ENCODE peak calls at places on chromosomes 5 and 9, in six cellular contexts. Q is M059J; C is GM04504; P is effector memory CD8-positive, alpha-beta T cell; R is adipocyte; Z is hepatic stellate cell. X is an unnamed sample.

GRCh38 chr9:38067892-38068615 is 973 bp downstream of the SHB start:
- DNase-seq in R (peak), C (no peak), Q (no peak), Z (no peak), P (no peak), X (no peak)

GRCh38 chr5:96687812-96688453 is 25.8 kb downstream of the CAST start:
- DNase-seq in C (no peak), P (no peak), Q (peak), Z (peak), R (peak), X (peak)

GRCh38 chr5:41511241-41511640 is 840 bp upstream of the PLCXD3 start:
- DNase-seq in C (no peak), R (no peak), Q (no peak), P (no peak), Z (no peak), X (no peak)

GRCh38 chr5:9094582-9094981 is 451.3 kb downstream of the SEMA5A start:
- DNase-seq in Z (no peak), P (no peak), C (peak), R (peak), Q (no peak), X (peak)

GRCh38 chr5:68886814-68887213 is 207.0 kb upstream of the SLC30A5 start:
- DNase-seq in Q (no peak), Z (no peak), R (no peak), C (no peak), P (no peak), X (no peak)

GRCh38 chr9:113963914-113964739 is 88.0 kb downstream of the ZNF618 start:
- DNase-seq in Z (no peak), C (no peak), R (no peak), P (no peak), Q (no peak), X (no peak)

GRCh38 chr9:137817236-137818200 is 60.1 kb upstream of the CACNA1B start:
- DNase-seq in Z (no peak), R (no peak), Q (no peak), P (no peak), C (no peak), X (no peak)

GRCh38 chr9:112380102-112380581 is at the start of gene HSDL2:
- DNase-seq in C (peak), Z (peak), Q (peak), P (no peak), R (peak), X (peak)

GRCh38 chr5:55226934-55227737 is at the start of gene MCIDAS:
- DNase-seq in Z (no peak), R (peak), C (no peak), Q (peak), P (no peak), X (peak)

GRCh38 chr5:181173027-181173419 is 25.6 kb downstream of the OR2V2 start:
- DNase-seq in P (no peak), R (no peak), Z (no peak), C (no peak), Q (no peak), X (peak)

GRCh38 chr9:33166263-33167083 is 663 bp downstream of the B4GALT1 start:
- DNase-seq in R (peak), Z (peak), Q (no peak), P (peak), C (no peak), X (peak)

GRCh38 chr9:74078647-74079046 is 418.5 kb upstream of the RORB start:
- DNase-seq in Z (no peak), C (no peak), P (no peak), R (peak), Q (peak), X (peak)

GRCh38 chr5:176187276-176188062 is 50.8 kb upstream of the SIMC1 start:
- DNase-seq in R (no peak), Q (no peak), P (no peak), Z (no peak), C (no peak), X (no peak)

GRCh38 chr5:21931076-21931475 is 922.1 kb downstream of the CDH12 start:
- DNase-seq in C (no peak), P (no peak), Q (no peak), R (no peak), Z (no peak), X (no peak)

GRCh38 chr9:83034587-83034986 is 28.4 kb downstream of the RASEF start:
- DNase-seq in Q (peak), P (no peak), Z (no peak), R (no peak), C (no peak), X (peak)

GRCh38 chr5:139885172-139885856 is 89.7 kb downstream of the PSD2 start:
- DNase-seq in Z (no peak), Q (no peak), R (no peak), C (no peak), P (no peak), X (no peak)

X was measured in fibroblast of villous mesenchyme.